ENCODE peak calls at places on chromosomes 13 and 19, in four cellular contexts. One of them, this sample, is unnamed.

GRCh38 chr19:10979950-10980349 is 19.1 kb downstream of the SMARCA4 start:
- DNase-seq in endothelial cell: no peak
- DNase-seq in IMR-90: no peak
- DNase-seq in sigmoid colon: no peak
- DNase-seq in this sample: no peak

GRCh38 chr13:27449936-27450828 is at the start of gene MTIF3:
- DNase-seq in sigmoid colon: peak
- DNase-seq in IMR-90: peak
- DNase-seq in endothelial cell: peak
- DNase-seq in this sample: peak

GRCh38 chr13:33230178-33230881 is 55.2 kb downstream of the STARD13 start:
- DNase-seq in endothelial cell: no peak
- DNase-seq in IMR-90: peak
- DNase-seq in sigmoid colon: no peak
- DNase-seq in this sample: no peak

GRCh38 chr19:35346193-35347052 is 1.3 kb upstream of the FFAR1 start:
- DNase-seq in endothelial cell: no peak
- DNase-seq in IMR-90: no peak
- DNase-seq in sigmoid colon: peak
- DNase-seq in this sample: no peak

GRCh38 chr19:18795540-18795939 is 4.4 kb upstream of the COMP start:
- DNase-seq in sigmoid colon: no peak
- DNase-seq in endothelial cell: no peak
- DNase-seq in IMR-90: no peak
- DNase-seq in this sample: no peak

GRCh38 chr13:33279898-33280549 is 5.5 kb downstream of the STARD13 start:
- DNase-seq in endothelial cell: no peak
- DNase-seq in IMR-90: peak
- DNase-seq in sigmoid colon: no peak
- DNase-seq in this sample: no peak

GRCh38 chr13:60519496-60519895 is 122.5 kb downstream of the TDRD3 start:
- DNase-seq in IMR-90: no peak
- DNase-seq in sigmoid colon: no peak
- DNase-seq in endothelial cell: no peak
- DNase-seq in this sample: no peak

GRCh38 chr13:110265682-110266430 is 41.1 kb downstream of the COL4A1 start:
- DNase-seq in IMR-90: no peak
- DNase-seq in sigmoid colon: peak
- DNase-seq in endothelial cell: no peak
- DNase-seq in this sample: no peak

GRCh38 chr13:46297338-46297737 is 85.6 kb downstream of the LRRC63 start:
- DNase-seq in IMR-90: peak
- DNase-seq in sigmoid colon: no peak
- DNase-seq in endothelial cell: no peak
- DNase-seq in this sample: no peak

GRCh38 chr13:111920306-111920931 is 146.5 kb upstream of the SOX1 start:
- DNase-seq in endothelial cell: no peak
- DNase-seq in IMR-90: no peak
- DNase-seq in sigmoid colon: no peak
- DNase-seq in this sample: no peak

GRCh38 chr13:110340812-110341444 is 33.8 kb downstream of the COL4A2 start:
- DNase-seq in IMR-90: peak
- DNase-seq in endothelial cell: peak
- DNase-seq in sigmoid colon: peak
- DNase-seq in this sample: peak

GRCh38 chr19:29329460-29330134 is 116.6 kb upstream of the UQCRFS1 start:
- DNase-seq in sigmoid colon: no peak
- DNase-seq in IMR-90: no peak
- DNase-seq in endothelial cell: peak
- DNase-seq in this sample: peak

GRCh38 chr13:97895383-97895782 is 58.1 kb upstream of the IPO5 start:
- DNase-seq in IMR-90: no peak
- DNase-seq in endothelial cell: no peak
- DNase-seq in sigmoid colon: no peak
- DNase-seq in this sample: no peak

GRCh38 chr13:113140677-113141590 is 17.5 kb upstream of the PROZ start:
- DNase-seq in endothelial cell: no peak
- DNase-seq in IMR-90: no peak
- DNase-seq in sigmoid colon: peak
- DNase-seq in this sample: no peak

DNA sequence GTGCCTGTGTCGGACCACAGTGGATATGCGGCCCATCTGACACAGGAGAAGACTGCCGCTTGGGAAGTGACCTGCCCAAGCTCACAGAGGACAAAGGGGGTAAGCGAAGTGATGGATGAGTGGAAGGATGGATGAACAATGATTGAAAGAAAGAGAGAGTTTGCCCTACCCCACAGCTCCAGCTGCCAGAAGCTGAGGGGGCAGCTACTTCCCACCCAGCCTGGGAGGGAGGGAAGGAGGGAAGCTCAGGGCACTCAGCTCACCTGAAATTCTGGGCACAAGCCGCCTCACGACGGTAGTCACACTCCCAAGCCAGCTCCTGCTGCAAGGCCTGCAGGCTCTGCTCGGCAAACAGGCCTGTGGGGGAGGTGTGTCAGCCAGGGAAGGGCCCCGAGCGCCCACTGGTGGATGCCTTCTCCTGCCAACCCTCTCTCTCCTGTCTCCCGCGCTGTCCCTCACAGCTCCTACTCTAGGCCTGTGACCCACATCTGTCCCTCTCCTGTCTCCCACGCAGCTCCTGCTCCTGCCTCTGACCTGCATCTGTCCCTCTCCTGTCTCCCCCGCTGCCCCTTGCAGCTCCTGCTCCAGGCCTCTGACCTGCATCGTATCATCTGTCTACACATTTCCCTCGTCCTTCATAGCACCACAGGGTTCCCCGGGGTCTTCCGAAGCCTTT is 12.0 kb upstream of the NUMBL start:
- DNase-seq in endothelial cell: peak
- DNase-seq in sigmoid colon: peak
- DNase-seq in IMR-90: no peak
- DNase-seq in this sample: peak
- TF ChIP-seq CTCF in endothelial cell: peak
- TF ChIP-seq CTCF in sigmoid colon: peak
- TF ChIP-seq CTCF in IMR-90: peak
- TF ChIP-seq CTCF in this sample: peak

DNA sequence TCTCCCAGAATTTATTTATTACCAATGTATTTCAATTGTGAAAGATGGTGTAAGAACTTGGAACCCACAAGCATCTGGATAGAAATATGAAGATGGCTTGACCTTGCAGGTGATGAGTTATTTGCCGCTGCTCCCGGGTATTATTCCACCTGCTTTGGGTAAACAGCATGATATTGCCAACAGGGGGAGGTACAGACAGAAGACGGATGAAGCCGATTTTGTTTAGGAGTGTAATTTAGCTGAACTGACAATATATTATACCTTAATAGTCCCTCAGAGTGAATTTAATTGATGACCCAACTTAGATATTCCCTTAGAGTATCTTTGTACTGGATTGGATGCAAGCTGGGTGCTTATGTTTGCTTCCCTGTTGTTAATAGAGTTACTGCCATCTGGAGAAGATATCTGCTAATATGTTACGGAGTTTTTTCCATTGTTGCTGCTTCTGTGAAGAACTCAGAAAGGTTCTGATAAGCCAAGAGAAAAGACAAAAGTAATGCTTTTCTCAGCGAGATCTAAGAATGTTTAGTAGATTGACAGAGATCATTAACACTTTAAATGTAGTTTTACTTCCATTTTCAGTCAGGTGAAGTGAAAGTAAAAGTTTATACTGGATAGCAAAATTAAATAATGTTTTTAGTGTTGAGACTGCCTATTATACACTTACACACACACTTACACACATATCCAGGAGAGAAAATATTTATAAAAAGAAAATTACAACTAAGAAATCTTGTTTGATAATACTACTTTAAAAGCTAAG is 2220.8 kb upstream of the PCDH20 start:
- DNase-seq in endothelial cell: peak
- DNase-seq in IMR-90: no peak
- DNase-seq in sigmoid colon: no peak
- DNase-seq in this sample: no peak
- TF ChIP-seq CTCF in endothelial cell: peak
- TF ChIP-seq CTCF in IMR-90: peak
- TF ChIP-seq CTCF in sigmoid colon: no peak
- TF ChIP-seq CTCF in this sample: no peak

DNA sequence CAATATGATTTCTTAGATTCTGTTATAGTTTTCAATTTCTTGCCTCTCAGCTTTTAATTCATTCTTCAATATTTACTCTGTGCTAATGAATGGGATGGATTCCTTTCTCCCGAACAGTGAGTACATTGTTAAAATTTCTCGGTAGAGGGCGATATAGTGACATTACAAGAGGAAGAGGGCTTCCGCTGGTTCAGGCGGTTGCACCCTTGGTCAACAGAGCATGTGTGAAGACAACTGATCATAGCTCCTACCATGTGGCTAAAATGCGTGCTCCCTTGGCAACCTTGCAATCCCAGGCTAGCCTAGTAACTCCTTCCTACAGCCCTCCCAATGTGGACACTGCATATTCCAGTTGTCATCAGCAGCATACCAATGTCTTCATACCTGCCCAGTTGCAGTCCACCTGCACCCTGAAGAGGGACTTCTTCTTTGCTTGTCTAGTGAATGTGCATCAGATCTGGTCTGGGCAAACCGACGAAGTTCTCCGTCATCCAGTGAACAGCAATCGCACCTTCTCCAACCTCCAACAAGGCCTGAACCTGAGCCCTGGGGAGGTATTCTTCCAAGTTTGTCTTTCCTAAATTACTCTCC is 653.0 kb upstream of the GPC6 start:
- DNase-seq in IMR-90: peak
- DNase-seq in sigmoid colon: no peak
- DNase-seq in endothelial cell: peak
- DNase-seq in this sample: peak
- TF ChIP-seq CTCF in IMR-90: peak
- TF ChIP-seq CTCF in sigmoid colon: no peak
- TF ChIP-seq CTCF in endothelial cell: peak
- TF ChIP-seq CTCF in this sample: peak

GRCh38 chr13:57874530-57874929 is 243.0 kb downstream of the PCDH17 start:
- DNase-seq in endothelial cell: no peak
- DNase-seq in IMR-90: no peak
- DNase-seq in sigmoid colon: no peak
- DNase-seq in this sample: no peak

GRCh38 chr13:57878291-57878690 is 246.7 kb downstream of the PCDH17 start:
- DNase-seq in IMR-90: no peak
- DNase-seq in endothelial cell: no peak
- DNase-seq in sigmoid colon: no peak
- DNase-seq in this sample: no peak

DNA sequence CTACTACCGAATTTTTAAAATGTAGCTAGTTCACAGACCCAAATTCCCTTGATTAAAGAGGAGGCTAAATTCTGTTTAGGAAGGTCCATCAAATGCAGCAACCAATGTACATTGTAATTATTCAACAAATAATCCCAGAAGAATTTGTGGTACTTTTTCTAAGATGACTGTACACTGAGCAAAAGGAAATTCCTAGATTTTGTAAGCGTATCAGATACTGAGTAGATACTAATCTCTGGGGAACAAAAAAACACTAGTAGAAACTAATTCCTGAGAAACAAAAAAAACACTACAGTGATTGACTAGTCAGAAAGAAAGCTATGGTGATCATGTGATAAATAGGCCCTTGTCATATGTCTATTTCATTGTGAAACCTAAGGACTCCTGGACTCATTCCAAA is 246.1 kb downstream of the PCDH17 start:
- DNase-seq in sigmoid colon: no peak
- DNase-seq in endothelial cell: no peak
- DNase-seq in IMR-90: no peak
- DNase-seq in this sample: no peak
- TF ChIP-seq CTCF in sigmoid colon: no peak
- TF ChIP-seq CTCF in endothelial cell: no peak
- TF ChIP-seq CTCF in IMR-90: no peak
- TF ChIP-seq CTCF in this sample: no peak

GRCh38 chr13:48078251-48078656 is 16.6 kb downstream of the MED4 start:
- DNase-seq in IMR-90: no peak
- DNase-seq in sigmoid colon: no peak
- DNase-seq in endothelial cell: no peak
- DNase-seq in this sample: no peak
- TF ChIP-seq CTCF in IMR-90: no peak
- TF ChIP-seq CTCF in sigmoid colon: no peak
- TF ChIP-seq CTCF in endothelial cell: no peak
- TF ChIP-seq CTCF in this sample: no peak

DNA sequence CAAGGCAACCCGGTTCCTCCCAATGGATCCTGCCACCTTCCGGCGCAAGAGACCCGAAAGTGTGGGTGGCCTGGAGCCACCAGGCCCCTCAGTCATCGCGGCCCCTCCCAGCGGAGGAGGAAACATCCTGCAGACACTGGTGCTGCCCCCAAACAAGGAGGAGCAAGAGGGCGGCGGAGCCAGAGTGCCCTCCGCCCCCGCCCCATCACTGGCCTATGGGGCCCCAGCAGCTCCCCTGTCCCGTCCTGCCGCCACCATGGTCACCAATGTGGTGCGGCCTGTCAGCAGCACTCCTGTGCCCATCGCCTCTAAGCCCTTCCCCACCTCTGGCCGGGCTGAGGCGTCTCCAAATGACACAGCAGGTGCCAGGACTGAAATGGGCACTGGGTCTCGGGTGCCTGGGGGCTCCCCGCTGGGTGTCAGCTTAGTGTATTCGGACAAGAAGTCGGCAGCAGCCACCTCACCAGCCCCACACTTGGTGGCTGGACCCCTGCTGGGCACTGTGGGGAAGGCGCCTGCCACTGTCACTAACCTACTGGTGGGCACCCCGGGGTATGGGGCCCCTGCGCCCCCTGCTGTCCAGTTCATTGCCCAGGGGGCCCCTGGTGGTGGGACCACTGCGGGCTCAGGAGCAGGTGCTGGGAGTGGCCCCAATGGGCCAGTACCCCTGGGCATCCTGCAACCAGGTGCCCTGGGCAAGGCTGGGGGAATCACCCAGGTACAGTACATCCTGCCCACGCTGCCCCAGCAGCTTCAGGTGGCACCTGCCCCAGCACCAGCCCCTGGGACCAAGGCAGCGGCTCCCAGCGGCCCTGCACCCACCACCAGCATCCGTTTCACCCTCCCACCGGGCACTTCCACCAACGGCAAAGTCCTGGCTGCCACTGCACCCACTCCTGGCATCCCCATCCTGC is 11.2 kb upstream of the PRR19 start:
- DNase-seq in endothelial cell: peak
- DNase-seq in IMR-90: no peak
- DNase-seq in sigmoid colon: no peak
- DNase-seq in this sample: peak
- TF ChIP-seq CTCF in endothelial cell: peak
- TF ChIP-seq CTCF in IMR-90: peak
- TF ChIP-seq CTCF in sigmoid colon: no peak
- TF ChIP-seq CTCF in this sample: peak

GRCh38 chr13:40993987-40994386 is 25.1 kb downstream of the ELF1 start:
- DNase-seq in endothelial cell: no peak
- DNase-seq in sigmoid colon: no peak
- DNase-seq in IMR-90: no peak
- DNase-seq in this sample: no peak
- TF ChIP-seq CTCF in endothelial cell: no peak
- TF ChIP-seq CTCF in sigmoid colon: no peak
- TF ChIP-seq CTCF in IMR-90: no peak
- TF ChIP-seq CTCF in this sample: no peak

DNA sequence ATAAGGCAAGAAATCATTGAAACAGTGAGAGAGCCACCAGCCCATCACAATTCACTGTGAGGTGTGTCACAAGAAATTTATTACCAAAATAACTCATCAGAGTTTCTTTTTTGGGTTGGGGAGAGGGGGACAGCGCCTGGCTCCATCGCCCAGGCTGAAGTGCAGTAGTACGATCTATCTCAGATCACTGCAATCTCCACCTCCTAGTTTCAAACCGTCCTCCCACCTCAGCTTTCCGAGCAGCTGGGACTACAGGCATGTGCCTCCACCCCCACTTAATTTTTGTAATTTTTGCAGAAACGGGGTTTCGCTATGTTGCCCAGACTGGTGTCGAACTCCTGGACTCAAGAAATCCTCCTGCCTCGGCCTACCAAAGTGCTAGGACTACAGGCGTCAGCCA is 3.6 kb downstream of the IFNL1 start:
- DNase-seq in sigmoid colon: no peak
- DNase-seq in endothelial cell: no peak
- DNase-seq in IMR-90: no peak
- DNase-seq in this sample: no peak
- TF ChIP-seq CTCF in sigmoid colon: no peak
- TF ChIP-seq CTCF in endothelial cell: no peak
- TF ChIP-seq CTCF in IMR-90: no peak
- TF ChIP-seq CTCF in this sample: no peak